ENCODE peak calls at places on chromosomes 1 and 21, in eight cellular contexts. J is lower lobe of right lung; O is CD8-positive, alpha-beta T cell; C is stimulated activated CD8-positive, alpha-beta memory T cell treated with anti-CD3 and anti-CD28 coated beads, Interleukin-12 subunit alpha, Interleukin-12 subunit beta, amount 100 ng/mL, for 4 hours; Z is activated CD4-positive, alpha-beta T cell treated with anti-CD3 and anti-CD28 coated beads for 4 hours; F is BE2C; N is cardiac septum; W is GM12865. B is an unnamed sample.

GRCh38 chr1:23196627-23197328 is 20.5 kb downstream of the HTR1D start:
- DNase-seq in J (no peak), O (no peak), C (no peak), Z (no peak), F (no peak), N (no peak), W (no peak), B (no peak)

GRCh38 chr1:87028576-87028975 is 114.1 kb downstream of the HS2ST1 start:
- DNase-seq in J (no peak), O (no peak), C (no peak), Z (no peak), F (no peak), N (no peak), W (no peak), B (no peak)

GRCh38 chr1:199727682-199728081 is 299.8 kb upstream of the NR5A2 start:
- DNase-seq in J (no peak), O (no peak), C (no peak), Z (no peak), F (no peak), N (no peak), W (no peak), B (no peak)

GRCh38 chr1:26692793-26693490 is 2.9 kb upstream of the ARID1A start:
- DNase-seq in J (peak), O (peak), C (peak), Z (peak), F (peak), N (peak), W (peak), B (peak)

GRCh38 chr1:241592273-241592958 is 47.8 kb downstream of the CHML start:
- DNase-seq in J (no peak), O (no peak), C (no peak), Z (no peak), F (no peak), N (no peak), W (peak), B (no peak)

GRCh38 chr1:242877229-242877628 is 352.7 kb upstream of the PLD5 start:
- DNase-seq in J (no peak), O (no peak), C (no peak), Z (no peak), F (no peak), N (no peak), W (no peak), B (no peak)

GRCh38 chr1:244011796-244012195 is 39.3 kb upstream of the ZBTB18 start:
- DNase-seq in J (no peak), O (no peak), C (no peak), Z (no peak), F (no peak), N (no peak), W (no peak), B (no peak)

GRCh38 chr1:5769760-5770159 is 222.5 kb downstream of the NPHP4 start:
- DNase-seq in J (no peak), O (no peak), C (no peak), Z (no peak), F (no peak), N (no peak), W (no peak), B (no peak)

GRCh38 chr1:76289692-76290091 is 215.1 kb downstream of the ST6GALNAC3 start:
- DNase-seq in J (no peak), O (no peak), C (no peak), Z (no peak), F (no peak), N (no peak), W (no peak), B (no peak)

GRCh38 chr1:232950919-232951579 is 638 bp downstream of the NTPCR start:
- DNase-seq in J (no peak), O (peak), C (no peak), Z (peak), F (peak), N (no peak), W (peak), B (peak)

GRCh38 chr1:181324797-181325616 is 158.3 kb upstream of the CACNA1E start:
- DNase-seq in J (no peak), O (peak), C (peak), Z (peak), F (no peak), N (no peak), W (no peak), B (no peak)

GRCh38 chr1:63264161-63264560 is 58.2 kb upstream of the FOXD3 start:
- DNase-seq in J (no peak), O (no peak), C (no peak), Z (no peak), F (no peak), N (no peak), W (no peak), B (no peak)

GRCh38 chr1:241351841-241352240 is 5.2 kb downstream of the RGS7 start:
- DNase-seq in J (no peak), O (no peak), C (no peak), Z (no peak), F (no peak), N (no peak), W (no peak), B (no peak)

GRCh38 chr21:33360281-33360680 is 35.5 kb downstream of the IFNAR1 start:
- DNase-seq in J (no peak), O (no peak), C (no peak), Z (no peak), F (no peak), N (no peak), W (no peak), B (no peak)

GRCh38 chr1:219555031-219555667 is 57.8 kb downstream of the ZC3H11B start:
- DNase-seq in J (no peak), O (no peak), C (no peak), Z (no peak), F (no peak), N (no peak), W (no peak), B (no peak)

B was measured in upper lobe of left lung.